ENCODE peak calls at places on chromosomes 12 and 14, in nine cellular contexts. R, C, F, W, Z, B, Y, N and Q are unnamed samples.

GRCh38 chr14:41377926-41378325 is 228.8 kb upstream of the LRFN5 start:
- DNase-seq in Y (no peak), W (no peak), B (no peak), N (no peak), F (no peak), Z (no peak), R (no peak), C (no peak), Q (no peak)

GRCh38 chr12:1318327-1319031 is 275.9 kb downstream of the FBXL14 start:
- DNase-seq in C (no peak), N (no peak), Z (no peak), F (peak; percentile 56), B (no peak), R (peak; percentile 61), W (peak; percentile 94), Y (no peak), Q (no peak)

GRCh38 chr14:79018846-79019245 is 848.7 kb downstream of the NRXN3 start:
- DNase-seq in N (no peak), R (no peak), Y (peak; percentile 7), Z (no peak), F (no peak), W (no peak), C (no peak), B (no peak), Q (no peak)

GRCh38 chr14:59032821-59033220 is 155.6 kb upstream of the DAAM1 start:
- DNase-seq in W (no peak), B (no peak), R (no peak), F (no peak), Y (no peak), Z (no peak), C (no peak), N (no peak), Q (no peak)

GRCh38 chr12:131736807-131737484 is 26.1 kb downstream of the SFSWAP start:
- DNase-seq in C (no peak), W (peak; percentile 86), R (no peak), Y (peak; percentile 97), B (no peak), N (no peak), Z (no peak), F (no peak), Q (peak; percentile 79)

GRCh38 chr12:59151243-59151642 is 230.9 kb upstream of the LRIG3 start:
- DNase-seq in Z (no peak), B (no peak), F (no peak), C (no peak), R (no peak), N (no peak), Y (no peak), W (no peak), Q (no peak)

GRCh38 chr14:55734731-55735130 is 154.7 kb downstream of the KTN1 start:
- DNase-seq in W (no peak), Z (no peak), C (no peak), R (no peak), Y (no peak), F (no peak), B (no peak), N (no peak), Q (no peak)

GRCh38 chr14:69713976-69714716 is 52.8 kb upstream of the SRSF5 start:
- DNase-seq in B (peak; percentile 32), N (no peak), R (no peak), Z (no peak), W (no peak), F (no peak), Y (no peak), C (no peak), Q (no peak)

GRCh38 chr12:106140223-106140986 is 1.7 kb upstream of the NUAK1 start:
- DNase-seq in F (peak; percentile 70), C (no peak), B (no peak), N (peak; percentile 44), R (no peak), Z (no peak), Y (no peak), W (peak; percentile 74), Q (no peak)

GRCh38 chr12:49537709-49538601 is 875 bp upstream of the KCNH3 start:
- DNase-seq in Z (no peak), F (no peak), Y (no peak), C (no peak), W (peak; percentile 89), R (peak; percentile 80), B (no peak), N (no peak), Q (no peak)

GRCh38 chr12:6708968-6709394 is 8.4 kb upstream of the PIANP start:
- DNase-seq in W (no peak), B (no peak), Y (no peak), F (no peak), N (no peak), C (peak; percentile 62), Z (no peak), R (peak; percentile 51), Q (no peak)

GRCh38 chr12:111143216-111143756 is 222.9 kb upstream of the MYL2 start:
- DNase-seq in B (no peak), Y (no peak), Z (no peak), R (no peak), W (no peak), F (no peak), N (no peak), C (no peak), Q (no peak)

GRCh38 chr14:59576332-59577294 is at the start of gene CCDC175:
- DNase-seq in R (peak; percentile 92), C (peak; percentile 82), F (peak; percentile 64), Z (peak; percentile 83), N (peak; percentile 43), B (peak; percentile 92), Y (peak; percentile 54), W (peak; percentile 96), Q (peak; percentile 93)

GRCh38 chr12:53803703-53804102 is 51.9 kb upstream of the CISTR start:
- DNase-seq in N (no peak), Y (no peak), F (no peak), Z (no peak), C (no peak), B (no peak), W (no peak), R (no peak), Q (no peak)

GRCh38 chr12:124233041-124233836 is 61.7 kb upstream of the RFLNA start:
- DNase-seq in N (no peak), Z (no peak), R (no peak), W (no peak), B (no peak), Y (peak; percentile 70), C (no peak), F (no peak), Q (no peak)

GRCh38 chr12:25723286-25723685 is 170.2 kb upstream of the LMNTD1 start:
- DNase-seq in Z (no peak), W (no peak), B (no peak), F (no peak), C (no peak), R (no peak), Y (no peak), N (peak; percentile 15), Q (no peak)

GRCh38 chr12:6903712-6904111 is 910 bp upstream of the LRRC23 start:
- DNase-seq in C (no peak), F (no peak), Z (no peak), B (no peak), N (no peak), W (no peak), R (no peak), Y (no peak), Q (no peak)

GRCh38 chr14:73746540-73747385 is 32.6 kb upstream of the PNMA1 start:
- DNase-seq in B (no peak), R (no peak), Y (no peak), C (no peak), W (peak; percentile 73), F (no peak), N (no peak), Z (no peak), Q (no peak)

GRCh38 chr14:32329146-32329545 is at the start of gene AKAP6:
- DNase-seq in B (no peak), C (no peak), Y (no peak), W (no peak), N (no peak), F (no peak), Z (no peak), R (no peak), Q (no peak)
- H3K27ac ChIP-seq in B (no peak within 1 kb of the TSS), C (no peak within 1 kb of the TSS), Y (no peak within 1 kb of the TSS), W (peak within 1 kb of the TSS; percentile 55), N (no peak within 1 kb of the TSS), F (no peak within 1 kb of the TSS), Z (no peak within 1 kb of the TSS), R (no peak within 1 kb of the TSS), Q (no peak within 1 kb of the TSS)

GRCh38 chr12:56028511-56029165 is 7.8 kb downstream of the IKZF4 start:
- DNase-seq in R (no peak), B (no peak), Y (no peak), N (no peak), Z (no peak), F (no peak), W (no peak), C (no peak), Q (no peak)
- H3K27ac ChIP-seq in R (no peak overlapping the region), B (no peak overlapping the region), Y (peak overlapping the region; percentile 69), N (no peak overlapping the region), Z (no peak overlapping the region), F (no peak overlapping the region), W (no peak overlapping the region), C (no peak overlapping the region), Q (no peak overlapping the region)

GRCh38 chr12:120902846-120903381 is 1.2 kb downstream of the SPPL3 start:
- DNase-seq in F (no peak), W (no peak), Z (no peak), B (no peak), Y (no peak), N (no peak), C (peak; percentile 5), R (no peak), Q (no peak)
- H3K27ac ChIP-seq in F (no peak overlapping the region), W (no peak overlapping the region), Z (peak overlapping the region; percentile 90), B (peak overlapping the region; percentile 95), Y (peak overlapping the region; percentile 95), N (peak overlapping the region; percentile 91), C (peak overlapping the region; percentile 76), R (no peak overlapping the region), Q (peak overlapping the region; percentile 84)

GRCh38 chr14:32083315-32083624 is 6.2 kb downstream of the ARHGAP5 start:
- DNase-seq in R (no peak), F (no peak), Z (no peak), C (no peak), W (no peak), Y (no peak), B (no peak), N (no peak), Q (no peak)
- H3K27ac ChIP-seq in R (no peak overlapping the region), F (no peak overlapping the region), Z (no peak overlapping the region), C (no peak overlapping the region), W (no peak overlapping the region), Y (no peak overlapping the region), B (peak overlapping the region; percentile 3), N (no peak overlapping the region), Q (no peak overlapping the region)

GRCh38 chr14:71579331-71579730 is 352.9 kb upstream of the RGS6 start:
- DNase-seq in N (no peak), R (no peak), F (no peak), C (no peak), Z (no peak), Y (no peak), B (no peak), W (no peak), Q (no peak)
- H3K27ac ChIP-seq in N (no peak overlapping the region), R (no peak overlapping the region), F (no peak overlapping the region), C (no peak overlapping the region), Z (no peak overlapping the region), Y (no peak overlapping the region), B (no peak overlapping the region), W (no peak overlapping the region), Q (no peak overlapping the region)